ENCODE peak calls at places on chromosomes 3 and 15, in six cellular contexts. J is right atrium auricular region, N is kidney, P is mucosa of descending colon, O is tibial nerve, Q is GM23338. C is an unnamed sample. For H3K4me1, the result is how much of the 10 kb centered on the place peaks cover.

GRCh38 chr3:88005066-88005465 is 53.7 kb downstream of the CGGBP1 start:
- DNase-seq in O (no peak), Q (peak), N (no peak), P (no peak), J (no peak), C (no peak)

GRCh38 chr3:134353831-134354611 is 20.2 kb downstream of the AMOTL2 start:
- DNase-seq in O (no peak), Q (no peak), J (no peak), P (peak), N (peak), C (peak)

GRCh38 chr3:111210003-111210699 is 138.5 kb downstream of the NECTIN3 start:
- DNase-seq in J (no peak), Q (peak), P (no peak), O (no peak), N (no peak), C (no peak)

GRCh38 chr3:120052685-120053084 is 41.6 kb downstream of the GSK3B start:
- DNase-seq in J (no peak), N (no peak), O (no peak), Q (no peak), P (no peak), C (no peak)

GRCh38 chr15:65082303-65082958 is 5.9 kb downstream of the KBTBD13 start:
- DNase-seq in N (no peak), J (no peak), Q (peak), P (peak), O (no peak), C (no peak)

GRCh38 chr3:17580901-17581300 is 161.5 kb downstream of the TBC1D5 start:
- DNase-seq in J (no peak), Q (no peak), P (no peak), N (no peak), O (no peak), C (no peak)

GRCh38 chr15:70164156-70164900 is 66.6 kb upstream of the TLE3 start:
- DNase-seq in P (no peak), N (no peak), Q (no peak), O (no peak), J (no peak), C (no peak)

GRCh38 chr3:142644502-142644901 is 48.3 kb downstream of the PLS1 start:
- DNase-seq in Q (no peak), O (no peak), J (no peak), P (no peak), N (no peak), C (no peak)

GRCh38 chr15:58491499-58492202 is 59.9 kb downstream of the LIPC start:
- DNase-seq in P (no peak), N (no peak), O (no peak), Q (no peak), J (no peak), C (no peak)

GRCh38 chr3:139522421-139522820 is 17.1 kb downstream of the RBP1 start:
- DNase-seq in O (no peak), J (no peak), Q (peak), N (no peak), P (no peak), C (no peak)

GRCh38 chr3:49582177-49582576 is 27.9 kb downstream of the BSN start:
- DNase-seq in P (no peak), N (no peak), J (no peak), Q (no peak), O (no peak), C (no peak)
- TF ChIP-seq CTCF in P (no peak), N (no peak), J (no peak), Q (no peak), O (no peak), C (no peak)

GRCh38 chr3:45985532-45986302 is 9.9 kb downstream of the FYCO1 start:
- DNase-seq in Q (no peak), O (no peak), P (no peak), N (no peak), J (no peak), C (no peak)
- H3K4me1 ChIP-seq in Q (under half), O (under half), P (under half), N (under half), J (under half), C (half or more)

GRCh38 chr3:31724681-31725080 is 192.0 kb downstream of the STT3B start:
- DNase-seq in N (no peak), Q (peak), O (no peak), P (no peak), J (no peak), C (no peak)
- TF ChIP-seq CTCF in N (peak), Q (peak), O (no peak), P (no peak), J (peak), C (no peak)

DNA sequence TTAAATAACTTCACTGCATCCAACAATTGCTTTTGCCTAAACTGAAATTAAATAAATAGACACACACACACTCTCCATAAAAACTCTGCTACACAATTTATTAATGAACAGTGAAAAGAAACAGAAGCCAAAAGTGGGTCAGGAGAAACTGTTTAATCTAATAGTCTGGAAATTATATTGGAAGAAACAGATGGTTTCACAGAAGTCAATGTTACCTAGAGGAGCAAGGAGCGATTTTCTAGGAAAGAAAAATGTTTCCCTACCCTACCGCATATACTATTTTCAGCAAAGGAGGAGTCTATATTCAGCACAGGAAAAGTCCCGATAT is 32.0 kb downstream of the RFTN1 start:
- DNase-seq in J (no peak), N (no peak), O (no peak), P (no peak), Q (no peak), C (no peak)
- H3K4me1 ChIP-seq in J (under half), N (under half), O (under half), P (under half), Q (under half), C (under half)

GRCh38 chr3:69604735-69605435 is 134.4 kb upstream of the MITF start:
- DNase-seq in N (no peak), Q (no peak), O (no peak), J (no peak), P (no peak), C (no peak)
- TF ChIP-seq CTCF in N (no peak), Q (no peak), O (no peak), J (no peak), P (no peak), C (no peak)

DNA sequence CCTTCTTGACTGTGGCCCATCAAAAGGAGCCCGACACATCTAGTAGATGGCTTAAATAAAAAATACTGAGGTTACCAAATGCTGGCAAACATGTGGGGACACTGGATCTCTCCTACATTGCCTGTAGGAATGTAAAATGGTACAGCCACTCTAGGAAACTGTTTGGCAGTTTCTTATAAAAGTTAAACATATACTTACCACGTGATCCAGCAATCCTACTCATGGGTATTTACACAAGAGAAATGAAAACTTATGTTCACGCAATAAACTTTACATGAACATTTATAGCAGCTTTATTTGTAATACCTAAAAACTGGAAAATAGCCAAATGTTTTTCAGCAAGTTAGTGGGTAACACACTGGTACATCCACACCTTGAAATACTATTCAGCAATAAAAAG is 9.1 kb downstream of the ZBTB38 start:
- DNase-seq in O (no peak), Q (no peak), P (no peak), J (no peak), N (no peak), C (no peak)
- H3K4me1 ChIP-seq in O (under half), Q (under half), P (under half), J (under half), N (under half), C (under half)

GRCh38 chr3:168534761-168535160 is 439.0 kb upstream of the GOLIM4 start:
- DNase-seq in J (no peak), N (no peak), Q (peak), O (no peak), P (no peak), C (no peak)
- TF ChIP-seq CTCF in J (no peak), N (no peak), Q (no peak), O (no peak), P (no peak), C (no peak)

GRCh38 chr3:172054115-172054764 is 14.9 kb downstream of the FNDC3B start:
- DNase-seq in O (no peak), Q (no peak), P (no peak), J (no peak), N (no peak), C (no peak)
- H3K4me1 ChIP-seq in O (under half), Q (under half), P (under half), J (under half), N (under half), C (half or more)

DNA sequence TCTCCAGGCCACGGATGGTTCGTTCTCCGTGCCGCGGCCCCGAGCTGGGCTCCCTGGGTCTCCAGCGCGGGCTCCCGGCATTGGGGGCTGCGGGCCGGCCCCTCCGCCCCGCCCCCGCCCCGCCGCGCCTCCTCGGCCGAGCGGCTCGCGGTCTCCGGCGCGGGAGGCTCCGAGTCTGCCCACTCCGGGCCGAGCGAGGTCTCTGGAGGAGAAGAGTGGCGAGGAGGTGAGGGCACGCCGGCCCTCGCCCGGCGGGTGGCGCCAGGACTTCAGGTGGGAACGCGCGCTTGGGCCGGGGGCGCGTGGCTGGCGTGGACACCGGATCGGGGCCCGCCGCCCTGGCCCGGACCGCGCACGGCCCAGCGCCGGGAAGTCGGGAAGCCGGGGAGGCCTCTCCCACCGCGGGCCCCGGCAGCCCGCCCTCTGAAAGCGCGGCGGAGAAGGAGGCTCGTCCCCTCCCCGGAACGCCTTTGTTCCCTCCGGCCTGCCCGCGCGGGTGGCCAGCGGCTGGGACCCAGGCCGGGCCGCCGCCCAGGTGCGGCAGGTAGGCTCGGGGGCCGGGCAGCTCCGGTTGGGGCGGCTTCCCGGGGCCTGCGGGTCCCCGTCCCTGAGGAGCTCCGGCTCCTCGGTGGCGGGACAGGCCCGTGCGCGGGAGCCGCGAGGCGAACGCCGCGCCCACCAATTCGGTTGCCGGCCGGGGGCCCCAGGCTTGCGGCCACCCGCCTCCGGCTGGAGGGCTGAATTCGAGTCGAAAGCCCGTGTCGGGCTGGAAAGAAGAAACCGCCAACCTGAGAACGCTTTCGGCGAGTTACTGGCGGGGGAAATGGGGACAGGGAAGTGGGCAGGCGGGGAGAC is 1.1 kb downstream of the B3GNT5 start:
- DNase-seq in O (no peak), P (peak), Q (peak), N (peak), J (no peak), C (peak)
- TF ChIP-seq CTCF in O (no peak), P (no peak), Q (no peak), N (peak), J (peak), C (peak)

DNA sequence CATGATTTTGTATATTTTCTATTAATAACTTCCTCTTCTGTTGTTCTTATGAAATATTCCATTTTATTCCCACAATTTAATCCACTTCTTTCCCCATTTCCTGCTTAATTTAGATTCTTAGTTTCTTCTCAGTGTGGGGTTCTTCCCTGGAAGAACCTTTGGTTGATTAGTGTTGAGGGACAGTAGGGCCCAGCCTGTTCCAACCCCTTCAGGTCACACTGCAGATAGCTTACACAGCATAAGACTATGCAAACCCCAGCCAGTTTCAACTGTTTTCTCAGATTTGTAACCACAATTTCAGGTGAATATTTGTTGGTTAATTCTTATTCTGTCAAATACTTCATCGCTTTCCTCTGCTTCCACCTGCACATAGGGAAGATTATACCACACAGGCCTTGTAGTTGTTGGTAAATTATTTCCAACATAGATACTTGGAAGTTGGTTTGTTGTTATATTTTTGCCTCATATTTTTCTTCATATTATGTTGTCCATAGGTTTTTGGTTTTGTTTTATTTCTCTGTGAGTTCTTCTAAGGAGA is 34.7 kb downstream of the AADACL2 start:
- DNase-seq in Q (no peak), P (no peak), O (no peak), J (no peak), N (no peak), C (no peak)
- H3K4me1 ChIP-seq in Q (under half), P (under half), O (under half), J (under half), N (under half), C (under half)

C was measured in left lung.